ENCODE peak calls at places on chromosomes 13 and 19, in five cellular contexts. One of them, this sample, is unnamed.

GRCh38 chr13:20193924-20194631 is 1.3 kb upstream of the GJB2 start:
- DNase-seq in cardiac muscle cell: no peak
- DNase-seq in astrocyte of the spinal cord: no peak
- DNase-seq in CD8-positive, alpha-beta T cell: no peak
- DNase-seq in dorsolateral prefrontal cortex: no peak
- DNase-seq in this sample: no peak

GRCh38 chr13:20526664-20527063 is 1.0 kb upstream of the CRYL1 start:
- DNase-seq in cardiac muscle cell: no peak
- DNase-seq in astrocyte of the spinal cord: peak; percentile 29
- DNase-seq in CD8-positive, alpha-beta T cell: no peak
- DNase-seq in dorsolateral prefrontal cortex: no peak
- DNase-seq in this sample: no peak

GRCh38 chr13:32010137-32010536 is 21.4 kb upstream of the FRY start:
- DNase-seq in cardiac muscle cell: no peak
- DNase-seq in astrocyte of the spinal cord: peak; percentile 18
- DNase-seq in CD8-positive, alpha-beta T cell: no peak
- DNase-seq in dorsolateral prefrontal cortex: no peak
- DNase-seq in this sample: no peak

GRCh38 chr19:53953383-53953782 is 9.4 kb upstream of the CACNG8 start:
- DNase-seq in cardiac muscle cell: no peak
- DNase-seq in astrocyte of the spinal cord: no peak
- DNase-seq in CD8-positive, alpha-beta T cell: no peak
- DNase-seq in dorsolateral prefrontal cortex: no peak
- DNase-seq in this sample: no peak

GRCh38 chr19:55947532-55947931 is at the start of gene NLRP8:
- DNase-seq in cardiac muscle cell: no peak
- DNase-seq in astrocyte of the spinal cord: no peak
- DNase-seq in CD8-positive, alpha-beta T cell: no peak
- DNase-seq in dorsolateral prefrontal cortex: no peak
- DNase-seq in this sample: no peak

GRCh38 chr13:110137677-110138008 is 169.3 kb downstream of the COL4A1 start:
- DNase-seq in cardiac muscle cell: peak; percentile 52
- DNase-seq in astrocyte of the spinal cord: no peak
- DNase-seq in CD8-positive, alpha-beta T cell: no peak
- DNase-seq in dorsolateral prefrontal cortex: peak; percentile 58
- DNase-seq in this sample: no peak

GRCh38 chr19:33795370-33796163 is 1.1 kb upstream of the KCTD15 start:
- DNase-seq in cardiac muscle cell: peak; percentile 95
- DNase-seq in astrocyte of the spinal cord: peak; percentile 88
- DNase-seq in CD8-positive, alpha-beta T cell: no peak
- DNase-seq in dorsolateral prefrontal cortex: peak; percentile 38
- DNase-seq in this sample: peak; percentile 93

GRCh38 chr13:31794452-31794851 is 55.1 kb downstream of the RXFP2 start:
- DNase-seq in cardiac muscle cell: no peak
- DNase-seq in astrocyte of the spinal cord: no peak
- DNase-seq in CD8-positive, alpha-beta T cell: no peak
- DNase-seq in dorsolateral prefrontal cortex: no peak
- DNase-seq in this sample: no peak

GRCh38 chr13:98405107-98405571 is 171.8 kb downstream of the STK24 start:
- DNase-seq in cardiac muscle cell: peak; percentile 52
- DNase-seq in astrocyte of the spinal cord: peak; percentile 12
- DNase-seq in CD8-positive, alpha-beta T cell: no peak
- DNase-seq in dorsolateral prefrontal cortex: peak; percentile 74
- DNase-seq in this sample: peak; percentile 50

GRCh38 chr13:109786457-109787134 is at the start of gene IRS2:
- DNase-seq in cardiac muscle cell: peak; percentile 97
- DNase-seq in astrocyte of the spinal cord: peak; percentile 90
- DNase-seq in CD8-positive, alpha-beta T cell: peak; percentile 94
- DNase-seq in dorsolateral prefrontal cortex: peak; percentile 98
- DNase-seq in this sample: peak; percentile 95

GRCh38 chr19:867855-868457 is 8.5 kb downstream of the CFD start:
- DNase-seq in cardiac muscle cell: no peak
- DNase-seq in astrocyte of the spinal cord: no peak
- DNase-seq in CD8-positive, alpha-beta T cell: no peak
- DNase-seq in dorsolateral prefrontal cortex: no peak
- DNase-seq in this sample: no peak

GRCh38 chr19:34432797-34433196 is 4.6 kb downstream of the UBA2 start:
- DNase-seq in cardiac muscle cell: peak; percentile 5
- DNase-seq in astrocyte of the spinal cord: no peak
- DNase-seq in CD8-positive, alpha-beta T cell: no peak
- DNase-seq in dorsolateral prefrontal cortex: no peak
- DNase-seq in this sample: no peak

GRCh38 chr19:46838160-46838559 is 12.5 kb downstream of the AP2S1 start:
- DNase-seq in cardiac muscle cell: no peak
- DNase-seq in astrocyte of the spinal cord: no peak
- DNase-seq in CD8-positive, alpha-beta T cell: no peak
- DNase-seq in dorsolateral prefrontal cortex: no peak
- DNase-seq in this sample: no peak

GRCh38 chr19:408441-409005 is 424 bp downstream of the C2CD4C start:
- DNase-seq in cardiac muscle cell: peak; percentile 20
- DNase-seq in astrocyte of the spinal cord: no peak
- DNase-seq in CD8-positive, alpha-beta T cell: no peak
- DNase-seq in dorsolateral prefrontal cortex: no peak
- DNase-seq in this sample: no peak

GRCh38 chr13:39496487-39496998 is 106.5 kb downstream of the LHFPL6 start:
- DNase-seq in cardiac muscle cell: no peak
- DNase-seq in astrocyte of the spinal cord: no peak
- DNase-seq in CD8-positive, alpha-beta T cell: no peak
- DNase-seq in dorsolateral prefrontal cortex: no peak
- DNase-seq in this sample: no peak

DNA sequence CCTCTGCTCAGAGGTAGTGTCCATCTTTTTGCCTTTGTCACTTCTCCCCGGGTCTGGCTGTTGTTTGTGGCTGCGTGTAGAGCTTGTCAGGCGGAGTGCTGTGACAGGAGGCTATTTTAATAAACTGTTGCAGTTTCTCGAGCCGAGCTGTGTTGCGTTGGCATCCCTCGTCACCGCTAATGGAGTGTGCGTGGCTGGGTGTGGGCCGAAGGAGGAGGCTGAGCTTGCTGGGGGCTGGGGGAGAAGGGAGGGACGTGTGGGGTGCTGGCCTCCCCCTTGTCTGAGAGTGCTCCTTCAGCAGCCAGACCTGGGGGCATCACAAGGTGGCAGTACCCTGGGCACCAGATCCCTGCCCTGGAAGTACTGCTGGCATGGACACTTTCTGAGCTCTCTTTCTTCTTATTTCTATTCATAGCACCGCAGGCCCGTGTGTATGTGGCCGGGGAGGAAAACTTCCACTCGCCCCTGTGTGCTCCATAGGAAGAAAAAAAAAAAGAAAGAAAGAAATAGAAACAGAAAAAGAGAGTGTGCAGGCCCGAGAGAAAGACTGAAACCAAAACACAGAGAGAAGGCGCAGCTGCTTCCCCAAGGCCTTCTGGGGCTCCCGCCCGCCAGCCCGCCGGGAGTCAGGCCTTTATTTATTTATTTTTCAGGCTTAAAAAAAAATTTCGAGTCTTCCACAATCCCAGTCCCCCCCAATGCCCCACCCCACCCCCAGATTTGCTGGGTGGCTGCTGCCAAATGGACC is 27.0 kb downstream of the NFIX start:
- DNase-seq in cardiac muscle cell: no peak
- DNase-seq in astrocyte of the spinal cord: no peak
- DNase-seq in CD8-positive, alpha-beta T cell: no peak
- DNase-seq in dorsolateral prefrontal cortex: peak; percentile 54
- DNase-seq in this sample: no peak
- H3K4me3 ChIP-seq in cardiac muscle cell: no peak overlapping the region
- H3K4me3 ChIP-seq in astrocyte of the spinal cord: peak overlapping the region; percentile 51
- H3K4me3 ChIP-seq in CD8-positive, alpha-beta T cell: no peak overlapping the region
- H3K4me3 ChIP-seq in dorsolateral prefrontal cortex: peak overlapping the region; percentile 65
- H3K4me3 ChIP-seq in this sample: peak overlapping the region; percentile 68

DNA sequence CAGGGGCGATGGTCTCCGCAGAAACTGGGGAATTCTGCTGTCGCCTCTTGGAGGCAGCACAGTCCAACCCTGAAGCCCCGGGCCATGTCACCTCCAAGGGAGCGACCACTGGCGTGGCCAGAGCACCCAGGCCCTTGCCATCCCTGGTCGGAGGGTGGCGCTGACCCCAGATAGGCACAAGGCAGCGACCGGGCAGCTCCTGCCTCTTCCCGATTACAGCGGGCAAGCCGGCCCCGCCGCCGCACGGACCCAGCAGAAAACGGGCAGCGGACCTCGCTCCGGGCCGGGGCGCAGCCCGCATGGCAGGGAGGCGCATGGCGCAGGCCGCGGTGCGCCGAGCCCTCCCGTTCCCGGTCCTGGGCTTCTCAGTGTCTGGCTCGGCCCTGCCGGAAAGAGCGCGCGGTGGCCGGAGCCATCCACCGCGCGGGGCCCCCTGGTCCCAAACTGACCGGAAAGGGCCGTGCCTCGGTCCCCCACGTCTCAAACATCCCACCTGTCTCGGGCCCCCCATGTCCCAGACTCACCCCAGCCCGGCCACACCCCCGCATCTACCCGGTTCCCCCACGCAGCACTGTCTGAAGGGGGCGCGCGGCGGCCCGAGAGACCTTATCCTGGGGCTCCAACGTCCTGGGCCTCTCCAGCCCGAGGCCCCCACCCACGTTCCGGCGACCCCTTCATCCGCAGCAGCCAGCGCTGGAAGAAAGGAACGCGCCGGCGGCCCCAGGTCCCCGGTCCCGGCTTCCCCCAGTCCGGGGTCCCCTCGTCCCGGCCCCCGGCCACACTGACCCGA is 725 bp downstream of the CERS1 start:
- DNase-seq in cardiac muscle cell: peak; percentile 91
- DNase-seq in astrocyte of the spinal cord: peak; percentile 22
- DNase-seq in CD8-positive, alpha-beta T cell: no peak
- DNase-seq in dorsolateral prefrontal cortex: peak; percentile 86
- DNase-seq in this sample: peak; percentile 76
- H3K4me3 ChIP-seq in cardiac muscle cell: peak overlapping the region; percentile 84
- H3K4me3 ChIP-seq in astrocyte of the spinal cord: peak overlapping the region; percentile 30
- H3K4me3 ChIP-seq in CD8-positive, alpha-beta T cell: no peak overlapping the region
- H3K4me3 ChIP-seq in dorsolateral prefrontal cortex: peak overlapping the region; percentile 81
- H3K4me3 ChIP-seq in this sample: peak overlapping the region; percentile 61

GRCh38 chr19:6532244-6532999 is 1.6 kb downstream of the TNFSF9 start:
- DNase-seq in cardiac muscle cell: no peak
- DNase-seq in astrocyte of the spinal cord: no peak
- DNase-seq in CD8-positive, alpha-beta T cell: peak; percentile 27
- DNase-seq in dorsolateral prefrontal cortex: no peak
- DNase-seq in this sample: no peak
- H3K4me3 ChIP-seq in cardiac muscle cell: no peak overlapping the region
- H3K4me3 ChIP-seq in astrocyte of the spinal cord: peak overlapping the region; percentile 67
- H3K4me3 ChIP-seq in CD8-positive, alpha-beta T cell: peak overlapping the region; percentile 5
- H3K4me3 ChIP-seq in dorsolateral prefrontal cortex: peak overlapping the region; percentile 85
- H3K4me3 ChIP-seq in this sample: no peak overlapping the region

DNA sequence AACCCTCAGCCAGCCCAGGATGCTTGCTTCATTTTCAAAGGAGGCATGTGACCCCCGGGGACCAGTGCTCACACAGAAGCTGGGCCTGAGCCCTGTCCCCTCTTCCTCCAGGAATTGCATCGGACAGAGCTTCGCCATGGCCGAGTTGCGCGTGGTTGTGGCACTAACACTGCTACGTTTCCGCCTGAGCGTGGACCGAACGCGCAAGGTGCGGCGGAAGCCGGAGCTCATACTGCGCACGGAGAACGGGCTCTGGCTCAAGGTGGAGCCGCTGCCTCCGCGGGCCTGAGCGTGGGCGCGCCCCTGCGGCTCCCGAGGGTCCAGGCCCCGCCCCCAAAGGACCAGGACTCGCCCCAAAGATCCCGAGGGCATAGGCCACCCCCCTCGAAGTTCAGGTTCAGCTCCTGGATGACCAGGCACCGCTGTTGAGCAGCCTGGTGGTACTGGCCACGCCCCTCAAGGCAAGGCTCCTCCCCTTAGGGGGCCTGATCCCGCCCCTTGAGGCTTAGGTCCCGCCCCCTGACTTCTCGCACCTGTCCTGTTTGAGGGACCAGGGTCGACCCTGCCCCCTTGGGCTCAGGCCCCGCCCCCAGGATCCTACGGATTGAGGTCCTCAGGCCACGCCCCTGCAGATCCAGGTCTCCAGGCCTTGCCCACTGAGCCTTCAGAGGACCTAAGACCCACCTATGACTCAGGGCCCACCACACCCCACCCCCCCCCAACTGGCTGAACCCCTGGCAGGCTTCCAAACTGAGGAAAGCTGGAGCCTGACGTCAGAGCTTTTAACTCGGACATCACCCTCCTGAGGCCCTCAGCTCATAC is 43.1 kb downstream of the CYP4F22 start:
- DNase-seq in cardiac muscle cell: no peak
- DNase-seq in astrocyte of the spinal cord: no peak
- DNase-seq in CD8-positive, alpha-beta T cell: peak; percentile 69
- DNase-seq in dorsolateral prefrontal cortex: no peak
- DNase-seq in this sample: peak; percentile 66
- H3K4me3 ChIP-seq in cardiac muscle cell: no peak overlapping the region
- H3K4me3 ChIP-seq in astrocyte of the spinal cord: no peak overlapping the region
- H3K4me3 ChIP-seq in CD8-positive, alpha-beta T cell: peak overlapping the region; percentile 72
- H3K4me3 ChIP-seq in dorsolateral prefrontal cortex: peak overlapping the region; percentile 42
- H3K4me3 ChIP-seq in this sample: peak overlapping the region; percentile 32

GRCh38 chr13:43129511-43130130 is 106.2 kb downstream of the DNAJC15 start:
- DNase-seq in cardiac muscle cell: no peak
- DNase-seq in astrocyte of the spinal cord: no peak
- DNase-seq in CD8-positive, alpha-beta T cell: no peak
- DNase-seq in dorsolateral prefrontal cortex: no peak
- DNase-seq in this sample: peak; percentile 50
- H3K4me3 ChIP-seq in cardiac muscle cell: no peak overlapping the region
- H3K4me3 ChIP-seq in astrocyte of the spinal cord: no peak overlapping the region
- H3K4me3 ChIP-seq in CD8-positive, alpha-beta T cell: no peak overlapping the region
- H3K4me3 ChIP-seq in dorsolateral prefrontal cortex: no peak overlapping the region
- H3K4me3 ChIP-seq in this sample: peak overlapping the region; percentile 71

This sample was measured in BE2C.